ENCODE peak calls at places on chromosomes 4 and X, in four cellular contexts. D is HCT116, Y is GM12878, X is endothelial cell of umbilical vein. W is an unnamed sample.

GRCh38 chr4:152278505-152279301 is 257.2 kb downstream of the FBXW7 start:
- DNase-seq in D (no peak), Y (peak), X (no peak), W (no peak)

GRCh38 chr4:165711436-165711835 is 161.6 kb upstream of the TLL1 start:
- DNase-seq in D (no peak), Y (no peak), X (peak), W (no peak)

GRCh38 chrX:22395372-22395771 is 122.7 kb downstream of the CBLL2 start:
- DNase-seq in D (no peak), Y (no peak), X (peak), W (no peak)

GRCh38 chr4:116480486-116480990 is 604.8 kb downstream of the TRAM1L1 start:
- DNase-seq in D (no peak), Y (no peak), X (no peak), W (no peak)

GRCh38 chrX:150869450-150869849 is 29.0 kb downstream of the CD99L2 start:
- DNase-seq in D (no peak), Y (no peak), X (no peak), W (no peak)

GRCh38 chrX:3581609-3582108 is 131.8 kb downstream of the PRKX start:
- DNase-seq in D (no peak), Y (no peak), X (no peak), W (no peak)

GRCh38 chrX:34918091-34918736 is 24.4 kb upstream of the FAM47B start:
- DNase-seq in D (no peak), Y (no peak), X (no peak), W (peak)

GRCh38 chr4:61427818-61428495 is 227.8 kb downstream of the ADGRL3 start:
- DNase-seq in D (no peak), Y (no peak), X (no peak), W (no peak)

GRCh38 chrX:112979879-112980278 is 139.2 kb upstream of the AMOT start:
- DNase-seq in D (no peak), Y (no peak), X (no peak), W (no peak)

GRCh38 chrX:103687073-103687695 is 685 bp upstream of the MORF4L2 start:
- DNase-seq in D (peak), Y (no peak), X (no peak), W (peak)

GRCh38 chrX:27599928-27600327 is 9.8 kb downstream of the DCAF8L2 start:
- DNase-seq in D (no peak), Y (no peak), X (peak), W (peak)

GRCh38 chrX:27600686-27601085 is 10.5 kb downstream of the DCAF8L2 start:
- DNase-seq in D (no peak), Y (no peak), X (peak), W (no peak)

GRCh38 chrX:27597506-27597905 is 7.4 kb downstream of the DCAF8L2 start:
- DNase-seq in D (no peak), Y (no peak), X (peak), W (no peak)

GRCh38 chrX:27598312-27598711 is 8.2 kb downstream of the DCAF8L2 start:
- DNase-seq in D (no peak), Y (no peak), X (peak), W (no peak)
- TF ChIP-seq MAX in D (no peak), Y (no peak), X (no peak), W (no peak)

GRCh38 chr4:12110607-12111006 is 681.9 kb upstream of the HS3ST1 start:
- DNase-seq in D (no peak), Y (no peak), X (no peak), W (no peak)
- H3K4me2 ChIP-seq in D (no peak), Y (no peak), X (no peak), W (no peak)

GRCh38 chr4:10183462-10183861 is 66.9 kb upstream of the WDR1 start:
- DNase-seq in D (no peak), Y (no peak), X (no peak), W (no peak)

GRCh38 chr4:10182446-10183424 is 66.1 kb upstream of the WDR1 start:
- DNase-seq in D (no peak), Y (no peak), X (no peak), W (no peak)

GRCh38 chr4:10184501-10184938 is 67.9 kb upstream of the WDR1 start:
- DNase-seq in D (no peak), Y (no peak), X (no peak), W (no peak)

GRCh38 chr4:10185518-10186227 is 69.1 kb upstream of the WDR1 start:
- DNase-seq in D (no peak), Y (no peak), X (peak), W (no peak)

DNA sequence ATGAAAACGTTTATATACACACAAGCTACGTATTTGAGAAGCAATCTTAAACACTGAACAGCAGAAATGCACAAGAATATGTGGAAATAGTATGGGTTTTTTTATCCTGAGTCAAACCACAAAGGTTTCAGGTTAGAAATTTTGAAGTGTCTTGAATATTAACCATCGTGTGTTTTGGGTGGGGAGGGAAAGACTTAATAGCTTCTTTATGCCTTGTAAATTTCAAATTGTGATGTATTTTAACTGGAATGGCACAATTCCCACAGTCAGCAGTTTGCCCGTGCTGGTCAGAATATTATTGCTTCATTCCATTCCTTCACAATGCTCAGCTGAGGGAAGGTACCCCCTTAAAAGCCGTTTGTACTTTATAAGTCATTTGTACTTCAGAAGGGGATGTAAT is 67.5 kb upstream of the WDR1 start:
- DNase-seq in D (no peak), Y (no peak), X (no peak), W (no peak)
- TF ChIP-seq MAX in D (no peak), Y (no peak), X (no peak), W (no peak)

GRCh38 chr4:53767503-53767902 is 176.2 kb upstream of the LNX1 start:
- DNase-seq in D (no peak), Y (no peak), X (no peak), W (no peak)
- H3K4me2 ChIP-seq in D (no peak), Y (no peak), X (no peak), W (no peak)

GRCh38 chr4:105093975-105094374 is 52.7 kb upstream of the TET2 start:
- DNase-seq in D (no peak), Y (no peak), X (peak), W (no peak)
- TF ChIP-seq MAX in D (no peak), Y (no peak), X (no peak), W (no peak)

GRCh38 chr4:14879643-14880042 is 122.6 kb upstream of the CPEB2 start:
- DNase-seq in D (no peak), Y (no peak), X (no peak), W (no peak)

GRCh38 chr4:14880805-14881204 is 121.5 kb upstream of the CPEB2 start:
- DNase-seq in D (no peak), Y (no peak), X (no peak), W (no peak)

GRCh38 chr4:14878681-14879080 is 123.6 kb upstream of the CPEB2 start:
- DNase-seq in D (no peak), Y (no peak), X (no peak), W (no peak)

GRCh38 chr4:14874990-14875389 is 127.3 kb upstream of the CPEB2 start:
- DNase-seq in D (no peak), Y (peak), X (no peak), W (no peak)

DNA sequence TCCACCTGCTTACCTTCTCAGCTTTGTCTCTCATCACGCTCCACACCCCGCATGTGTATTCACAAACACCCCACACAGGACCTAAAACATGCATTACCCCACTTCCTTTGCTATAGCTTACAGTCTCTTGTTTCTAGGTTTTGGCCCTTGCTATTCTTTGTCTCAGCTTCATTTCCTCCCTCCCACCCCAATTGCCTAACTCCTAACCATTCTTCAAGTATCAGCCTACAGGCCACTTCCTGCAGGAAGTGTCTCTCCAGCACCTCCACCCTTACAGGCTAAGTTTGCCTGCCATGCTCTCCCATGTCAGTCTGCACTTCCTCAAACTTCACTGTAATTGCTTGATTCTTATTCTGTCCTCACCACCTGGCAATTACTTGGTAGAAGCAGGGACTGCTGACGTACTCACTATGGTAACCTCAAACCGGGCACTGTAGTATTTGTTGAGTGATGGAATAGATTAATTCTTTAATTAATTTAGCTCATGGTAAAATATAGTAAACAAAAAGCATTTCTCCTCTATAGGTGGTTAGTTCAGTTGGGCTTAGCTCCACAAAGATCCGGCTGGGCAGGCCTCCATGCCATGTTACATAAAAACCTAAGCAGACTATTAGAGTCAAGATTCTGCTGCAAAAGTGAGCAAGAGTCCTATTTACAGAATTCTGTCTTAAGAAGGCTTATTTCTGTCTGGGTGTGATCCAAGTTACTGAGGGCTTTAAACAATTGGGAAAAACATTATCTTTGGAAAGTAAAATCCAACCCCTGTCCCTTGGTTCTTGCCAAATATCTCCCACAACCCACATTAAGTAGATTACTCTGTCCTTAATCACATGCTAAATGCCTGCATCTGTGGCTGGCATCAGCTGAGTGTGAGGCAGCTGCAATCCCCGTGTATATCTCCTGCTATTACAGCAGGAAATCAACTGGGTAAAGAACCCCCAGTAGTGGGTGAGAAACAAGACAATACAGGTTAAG is 124.7 kb upstream of the CPEB2 start:
- DNase-seq in D (no peak), Y (no peak), X (no peak), W (no peak)
- H3K4me2 ChIP-seq in D (no peak), Y (no peak), X (no peak), W (no peak)

GRCh38 chr4:6695660-6696581 is 2.2 kb downstream of the S100P start:
- DNase-seq in D (no peak), Y (no peak), X (no peak), W (peak)
- TF ChIP-seq MAX in D (no peak), Y (no peak), X (no peak), W (peak)

GRCh38 chrX:149274516-149275105 is 230.5 kb downstream of the IDS start:
- DNase-seq in D (no peak), Y (no peak), X (peak), W (no peak)
- H3K4me2 ChIP-seq in D (no peak), Y (no peak), X (no peak), W (no peak)

GRCh38 chr4:123856689-123857545 is 460.3 kb downstream of the SPRY1 start:
- DNase-seq in D (no peak), Y (no peak), X (peak), W (peak)
- TF ChIP-seq MAX in D (no peak), Y (no peak), X (no peak), W (no peak)

GRCh38 chr4:48028654-48029053 is 12.1 kb downstream of the NIPAL1 start:
- DNase-seq in D (no peak), Y (no peak), X (no peak), W (no peak)
- H3K4me2 ChIP-seq in D (no peak), Y (peak), X (no peak), W (no peak)